ENCODE peak calls at places on chromosome 10, in eight cellular contexts. J is cardiac muscle cell, T is BJ, I is colonic mucosa, L is GM10248, H is GM20000, U is fibroblast of lung, B is AG09319. X is an unnamed sample.

GRCh38 chr10:69972951-69973350 is 79.7 kb upstream of the MACROH2A2 start:
- DNase-seq in J (no peak), T (peak; percentile 37), I (no peak), L (no peak), H (no peak), U (peak; percentile 42), B (peak; percentile 49), X (no peak)

GRCh38 chr10:117360016-117360415 is 15.2 kb downstream of the PDZD8 start:
- DNase-seq in J (no peak), T (no peak), I (no peak), L (no peak), H (no peak), U (no peak), B (no peak), X (no peak)

GRCh38 chr10:102773986-102774385 is 30.2 kb downstream of the WBP1L start:
- DNase-seq in J (peak; percentile 55), T (no peak), I (no peak), L (peak; percentile 31), H (peak; percentile 32), U (no peak), B (no peak), X (no peak)

GRCh38 chr10:22851865-22852239 is 76.0 kb upstream of the ARMC3 start:
- DNase-seq in J (no peak), T (no peak), I (no peak), L (no peak), H (no peak), U (no peak), B (no peak), X (no peak)

GRCh38 chr10:125343118-125343752 is 182.9 kb upstream of the CTBP2 start:
- DNase-seq in J (peak; percentile 29), T (no peak), I (peak; percentile 44), L (no peak), H (peak; percentile 11), U (peak; percentile 38), B (no peak), X (peak; percentile 38)

GRCh38 chr10:130368761-130369560 is 232.8 kb downstream of the GLRX3 start:
- DNase-seq in J (no peak), T (no peak), I (no peak), L (no peak), H (no peak), U (no peak), B (no peak), X (no peak)

GRCh38 chr10:55305281-55305680 is 504.2 kb upstream of the PCDH15 start:
- DNase-seq in J (no peak), T (no peak), I (no peak), L (no peak), H (no peak), U (no peak), B (no peak), X (no peak)

GRCh38 chr10:127195571-127196226 is 692 bp downstream of the INSYN2A start:
- DNase-seq in J (peak; percentile 31), T (no peak), I (no peak), L (no peak), H (peak; percentile 27), U (peak; percentile 11), B (no peak), X (peak; percentile 44)

GRCh38 chr10:110634527-110635209 is 9.5 kb upstream of the RBM20 start:
- DNase-seq in J (no peak), T (no peak), I (peak; percentile 69), L (no peak), H (no peak), U (no peak), B (no peak), X (no peak)

DNA sequence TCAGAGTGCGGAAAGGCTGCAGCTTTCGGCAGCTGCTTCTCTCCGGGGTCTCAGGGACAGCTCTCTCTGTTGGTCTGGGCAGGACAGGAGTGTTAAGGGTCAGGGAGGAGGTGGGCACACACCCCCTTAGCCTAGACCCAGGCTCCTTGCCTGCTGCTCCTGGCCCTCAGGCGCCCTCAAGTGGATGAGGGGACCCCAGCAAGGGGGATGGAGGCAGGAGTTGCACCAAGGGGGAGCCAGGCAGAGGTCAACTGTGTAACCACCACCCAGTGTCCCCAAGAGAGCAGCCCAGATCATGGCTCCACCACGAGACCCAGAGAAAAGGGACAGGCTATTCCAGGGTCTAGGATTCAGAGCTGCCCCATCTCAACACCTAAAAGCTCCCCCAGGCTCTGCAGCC is 26.9 kb downstream of the SPOCK2 start:
- DNase-seq in J (no peak), T (no peak), I (no peak), L (peak; percentile 63), H (peak; percentile 64), U (no peak), B (no peak), X (peak; percentile 24)
- TF ChIP-seq CTCF in J (peak; percentile 28), T (peak; percentile 30), I (no peak), L (peak; percentile 45), H (peak; percentile 52), U (peak; percentile 26), B (peak; percentile 12), X (no peak)

DNA sequence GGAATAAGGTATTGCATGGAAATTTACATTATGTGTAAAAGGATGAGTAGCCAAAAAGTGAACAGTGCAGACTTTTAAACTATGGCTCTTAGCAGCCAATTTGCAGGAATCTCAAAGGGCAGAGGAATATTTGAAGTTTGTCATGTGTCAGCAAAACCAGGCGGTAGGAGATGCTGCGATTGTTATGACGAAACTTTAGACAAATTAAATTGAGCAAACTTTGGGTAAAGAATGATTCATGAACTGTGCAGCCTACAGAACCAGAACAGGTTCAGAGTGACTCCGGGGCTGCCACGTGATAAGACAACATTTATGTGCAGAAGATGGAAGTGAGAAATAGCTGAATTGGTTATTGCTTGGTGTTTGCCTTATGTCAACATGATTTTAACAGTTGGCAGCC is 39.2 kb upstream of the CCDC6 start:
- DNase-seq in J (no peak), T (no peak), I (no peak), L (no peak), H (no peak), U (no peak), B (no peak), X (no peak)
- TF ChIP-seq CTCF in J (no peak), T (no peak), I (no peak), L (no peak), H (no peak), U (no peak), B (no peak), X (no peak)

DNA sequence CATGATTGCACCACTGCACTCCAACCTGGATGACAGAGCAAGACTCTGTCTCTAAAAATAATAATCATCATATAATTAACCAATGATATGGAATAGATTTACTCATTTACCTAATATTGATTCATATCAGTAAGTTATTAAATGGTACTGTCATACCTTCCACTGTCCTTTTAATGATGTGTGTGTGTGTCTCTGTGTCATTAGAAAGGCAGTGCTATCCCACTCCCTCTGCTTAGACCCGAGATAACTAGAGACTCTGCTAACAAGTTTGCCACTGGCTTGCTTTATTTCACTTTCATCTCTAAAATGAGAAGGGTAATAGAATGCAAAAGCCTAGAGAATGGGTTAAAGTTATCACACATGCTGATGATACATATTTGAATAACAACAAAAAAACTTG is 21.1 kb downstream of the MCM10 start:
- DNase-seq in J (no peak), T (no peak), I (no peak), L (no peak), H (no peak), U (no peak), B (no peak), X (no peak)
- TF ChIP-seq CTCF in J (no peak), T (no peak), I (no peak), L (no peak), H (no peak), U (no peak), B (no peak), X (no peak)

DNA sequence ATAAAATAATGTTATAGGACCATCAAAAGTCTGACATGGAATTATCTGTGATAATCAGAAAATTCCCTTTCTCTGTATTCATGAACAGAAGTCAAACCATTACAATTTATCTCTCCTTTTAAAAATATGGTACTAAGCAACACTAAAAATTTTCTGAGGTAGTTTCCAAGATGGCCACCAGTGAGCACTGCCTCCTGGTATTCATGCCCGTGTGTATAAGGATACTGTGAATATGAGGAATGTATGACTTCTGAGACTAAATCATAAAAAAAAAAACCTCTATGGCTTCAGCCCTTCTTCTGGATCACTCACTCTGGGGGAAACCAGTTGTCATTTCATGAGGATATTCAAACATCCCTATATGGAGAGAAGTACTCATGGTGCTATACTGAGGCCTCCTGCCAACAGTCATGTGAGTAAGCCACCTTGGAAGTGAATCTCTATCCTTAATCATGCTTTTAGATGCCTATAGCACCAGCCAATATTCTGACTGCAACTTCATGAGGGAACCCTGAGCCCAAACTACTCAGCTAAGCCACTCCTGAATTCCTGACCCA is 41.1 kb downstream of the SIRT1 start:
- DNase-seq in J (no peak), T (no peak), I (no peak), L (no peak), H (no peak), U (no peak), B (no peak), X (no peak)
- TF ChIP-seq CTCF in J (no peak), T (no peak), I (no peak), L (no peak), H (no peak), U (no peak), B (no peak), X (no peak)

DNA sequence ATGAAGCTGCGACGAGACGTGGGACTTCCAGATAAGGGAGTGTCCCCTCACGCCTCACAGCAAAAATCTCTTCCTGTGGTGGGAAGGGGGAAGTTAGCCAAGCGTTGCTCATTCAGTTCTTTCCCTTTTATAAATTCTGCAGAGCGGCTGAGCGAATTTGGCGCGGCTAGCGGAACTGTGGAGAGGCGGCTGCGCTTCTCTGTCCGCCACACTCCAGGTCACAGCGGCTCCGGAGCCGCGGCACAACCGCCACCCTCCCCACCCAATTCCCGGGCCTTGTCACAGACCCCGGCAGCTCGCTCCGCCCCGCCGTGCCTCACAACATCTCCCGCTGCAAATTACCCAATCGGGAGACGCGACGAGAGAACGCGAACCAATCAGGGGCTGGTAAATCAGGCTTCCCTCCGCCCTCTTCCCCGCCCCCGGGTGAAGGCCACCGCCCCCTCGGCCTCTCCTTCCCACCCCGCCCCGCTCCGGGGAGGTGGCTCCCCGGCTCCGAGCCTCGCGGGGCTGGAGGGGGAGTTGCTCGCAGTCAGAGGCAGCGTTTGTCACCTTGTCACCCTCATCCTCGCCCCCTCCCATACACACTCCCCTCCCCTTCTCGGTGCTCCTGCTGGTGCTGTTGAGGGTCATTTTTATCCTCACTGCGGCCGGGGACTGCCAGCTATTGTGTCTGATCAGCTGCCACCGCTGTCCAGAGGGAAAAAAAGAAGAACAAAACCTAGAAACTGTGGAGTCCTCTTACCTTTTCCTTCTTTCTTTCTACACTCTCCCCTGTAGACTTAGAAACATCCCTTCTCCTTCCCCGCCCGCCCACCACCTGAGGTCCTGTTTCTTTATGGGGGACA is 918 bp upstream of the ARHGAP21 start:
- DNase-seq in J (peak; percentile 98), T (peak; percentile 81), I (peak; percentile 99), L (peak; percentile 98), H (peak; percentile 97), U (peak; percentile 97), B (peak; percentile 92), X (peak; percentile 97)
- TF ChIP-seq CTCF in J (no peak), T (no peak), I (no peak), L (no peak), H (no peak), U (no peak), B (no peak), X (no peak)

X was measured in endothelial cell.